ENCODE peak calls at places on chromosome 18, in four cellular contexts. P is suprapubic skin, E is PC-9, O is K562. Y is an unnamed sample.

GRCh38 chr18:29154758-29155725 is 978.1 kb upstream of the CDH2 start:
- DNase-seq in E (peak; percentile 61), P (no peak), O (no peak), Y (no peak)

GRCh38 chr18:55264108-55264507 is 304.8 kb upstream of the CCDC68 start:
- DNase-seq in O (no peak), P (no peak), E (no peak), Y (no peak)

GRCh38 chr18:72700961-72701710 is 157.0 kb upstream of the CBLN2 start:
- DNase-seq in P (no peak), O (peak; percentile 0), E (peak; percentile 45), Y (no peak)

GRCh38 chr18:45780568-45780967 is 44.9 kb upstream of the SIGLEC15 start:
- DNase-seq in E (no peak), P (no peak), O (no peak), Y (no peak)

GRCh38 chr18:53906681-53907080 is 317.8 kb downstream of the MBD2 start:
- DNase-seq in O (no peak), P (no peak), E (no peak), Y (no peak)

GRCh38 chr18:62784338-62784965 is 69.1 kb downstream of the PHLPP1 start:
- DNase-seq in O (no peak), E (no peak), P (no peak), Y (no peak)

GRCh38 chr18:23887493-23887892 is 127.1 kb upstream of the TTC39C start:
- DNase-seq in O (no peak), P (no peak), E (no peak), Y (no peak)

GRCh38 chr18:37564796-37565137 is 831 bp downstream of the CELF4 start:
- DNase-seq in E (no peak), P (peak; percentile 75), O (peak; percentile 41), Y (peak; percentile 84)

GRCh38 chr18:59846814-59847490 is 52.8 kb upstream of the PMAIP1 start:
- DNase-seq in O (no peak), P (no peak), E (peak; percentile 70), Y (no peak)

GRCh38 chr18:23837591-23837990 is 148.3 kb downstream of the LAMA3 start:
- DNase-seq in E (no peak), O (no peak), P (no peak), Y (no peak)

GRCh38 chr18:58712930-58713329 is 41.7 kb downstream of the MALT1 start:
- DNase-seq in P (no peak), E (no peak), O (no peak), Y (no peak)

GRCh38 chr18:58552057-58552461 is 76.8 kb downstream of the ALPK2 start:
- DNase-seq in P (no peak), E (peak; percentile 93), O (no peak), Y (no peak)

GRCh38 chr18:24817150-24818068 is 357.0 kb downstream of the HRH4 start:
- DNase-seq in P (no peak), E (no peak), O (no peak), Y (no peak)

GRCh38 chr18:26342646-26343045 is 116.4 kb downstream of the TAF4B start:
- DNase-seq in O (no peak), P (no peak), E (peak; percentile 71), Y (no peak)

GRCh38 chr18:59446012-59446411 is 86.9 kb upstream of the LMAN1 start:
- DNase-seq in P (no peak), E (no peak), O (no peak), Y (no peak)

GRCh38 chr18:35616664-35617423 is 35.3 kb downstream of the GALNT1 start:
- DNase-seq in E (peak; percentile 66), P (no peak), O (peak; percentile 42), Y (no peak)

GRCh38 chr18:54712315-54712714 is 116.0 kb upstream of the RAB27B start:
- DNase-seq in O (no peak), E (peak; percentile 73), P (no peak), Y (no peak)

GRCh38 chr18:55405655-55406373 is 182.2 kb downstream of the TCF4 start:
- DNase-seq in P (peak; percentile 81), E (peak; percentile 54), O (peak; percentile 69), Y (peak; percentile 40)

GRCh38 chr18:13626544-13626908 is 99.8 kb downstream of the FAM210A start:
- DNase-seq in E (no peak), P (peak; percentile 35), O (no peak), Y (no peak)

GRCh38 chr18:56538756-56539155 is 99.6 kb downstream of the TXNL1 start:
- DNase-seq in E (no peak), O (no peak), P (no peak), Y (no peak)

GRCh38 chr18:56545539-56545938 is 92.9 kb downstream of the TXNL1 start:
- DNase-seq in P (no peak), O (no peak), E (no peak), Y (no peak)

GRCh38 chr18:56542488-56542887 is 95.9 kb downstream of the TXNL1 start:
- DNase-seq in E (no peak), P (no peak), O (no peak), Y (no peak)

GRCh38 chr18:56541790-56542189 is 96.6 kb downstream of the TXNL1 start:
- DNase-seq in O (no peak), P (no peak), E (no peak), Y (no peak)

GRCh38 chr18:56541340-56541739 is 97.1 kb downstream of the TXNL1 start:
- DNase-seq in P (no peak), E (no peak), O (no peak), Y (no peak)
- H3K27me3 ChIP-seq in P (no peaks in the 10 kb centered on the region), E (no peaks in the 10 kb centered on the region), O (no peaks in the 10 kb centered on the region), Y (no peaks in the 10 kb centered on the region)

GRCh38 chr18:10950080-10950875 is 199.1 kb downstream of the PIEZO2 start:
- DNase-seq in P (no peak), E (no peak), O (no peak), Y (no peak)

GRCh38 chr18:10946058-10946457 is 203.3 kb downstream of the PIEZO2 start:
- DNase-seq in O (no peak), E (no peak), P (no peak), Y (no peak)

GRCh38 chr18:10950876-10951630 is 198.3 kb downstream of the PIEZO2 start:
- DNase-seq in O (no peak), E (no peak), P (no peak), Y (peak; percentile 38)

GRCh38 chr18:10949655-10950054 is 199.7 kb downstream of the PIEZO2 start:
- DNase-seq in O (no peak), E (no peak), P (no peak), Y (no peak)

DNA sequence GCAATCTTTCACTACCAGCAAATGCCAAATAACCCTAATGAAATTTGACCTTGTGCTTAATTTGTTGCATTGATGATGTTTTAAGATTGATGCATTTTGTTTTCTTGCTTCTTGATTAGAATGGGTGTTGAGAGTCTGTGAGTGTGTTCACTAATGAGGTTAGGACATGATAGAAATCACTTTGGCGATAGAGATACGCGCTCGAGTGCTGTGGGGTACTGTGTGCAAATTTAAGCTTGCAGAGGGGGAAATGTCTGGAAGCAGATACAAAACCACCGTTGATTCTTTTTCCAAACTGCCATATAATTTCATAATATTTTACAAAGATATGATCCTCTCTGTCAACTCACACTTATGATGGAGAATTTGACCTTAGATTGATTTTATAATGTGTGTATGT is 200.9 kb downstream of the PIEZO2 start:
- DNase-seq in O (no peak), P (no peak), E (no peak), Y (no peak)
- H3K9me3 ChIP-seq in O (no peaks in the 10 kb centered on the region), P (peaks cover 32% of the 10 kb centered on the region), E (peaks cover 13% of the 10 kb centered on the region), Y (no peaks in the 10 kb centered on the region)

GRCh38 chr18:76806301-76806700 is 16.1 kb upstream of the ZNF236 start:
- DNase-seq in O (no peak), E (no peak), P (no peak), Y (no peak)

GRCh38 chr18:76805221-76805620 is 17.1 kb upstream of the ZNF236 start:
- DNase-seq in P (no peak), O (no peak), E (no peak), Y (no peak)

GRCh38 chr18:76801567-76802505 is 20.5 kb upstream of the ZNF236 start:
- DNase-seq in E (no peak), P (no peak), O (peak; percentile 69), Y (peak; percentile 61)

GRCh38 chr18:76803814-76804213 is 18.5 kb upstream of the ZNF236 start:
- DNase-seq in O (peak; percentile 75), E (no peak), P (no peak), Y (peak; percentile 74)

GRCh38 chr18:76803413-76803812 is 18.9 kb upstream of the ZNF236 start:
- DNase-seq in O (no peak), P (no peak), E (no peak), Y (no peak)
- H3K4me3 ChIP-seq in O (no peak overlapping the region), P (no peak overlapping the region), E (peak overlapping the region; percentile 33), Y (no peak overlapping the region)

DNA sequence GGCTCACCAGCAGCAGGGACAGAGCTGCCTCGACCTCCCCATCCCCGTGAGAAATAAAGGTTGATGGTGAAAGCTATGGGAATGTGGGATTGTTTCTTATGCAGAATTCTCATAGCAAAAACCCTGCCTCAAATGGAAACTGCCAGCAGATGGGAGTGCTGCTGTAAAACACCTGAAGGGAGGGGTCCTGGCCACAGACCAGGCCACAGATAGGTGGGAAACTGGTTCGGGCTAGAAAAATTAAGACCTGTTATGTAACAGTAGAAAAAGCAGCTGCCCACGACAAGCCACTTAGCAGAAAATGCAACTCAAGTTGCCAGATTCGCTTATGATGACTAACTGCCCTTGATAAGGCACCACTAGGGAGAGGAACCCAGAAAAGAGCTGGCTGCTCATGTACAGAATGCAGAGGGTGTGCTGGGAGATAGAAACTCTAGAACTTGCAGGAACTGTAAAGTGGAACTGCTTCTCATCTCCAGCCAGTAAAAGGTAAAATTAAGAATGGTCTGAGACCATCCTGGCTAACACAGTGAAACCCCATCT is 114.5 kb upstream of the SALL3 start:
- DNase-seq in O (no peak), P (no peak), E (no peak), Y (no peak)
- H3K27me3 ChIP-seq in O (peaks cover 42% of the 10 kb centered on the region), P (peaks cover 22% of the 10 kb centered on the region), E (peaks cover 92% of the 10 kb centered on the region), Y (no peaks in the 10 kb centered on the region)

GRCh38 chr18:47331051-47331450 is 79.6 kb upstream of the SKOR2 start:
- DNase-seq in E (no peak), P (no peak), O (no peak), Y (no peak)

GRCh38 chr18:47331641-47332040 is 80.2 kb upstream of the SKOR2 start:
- DNase-seq in E (no peak), O (no peak), P (no peak), Y (no peak)

DNA sequence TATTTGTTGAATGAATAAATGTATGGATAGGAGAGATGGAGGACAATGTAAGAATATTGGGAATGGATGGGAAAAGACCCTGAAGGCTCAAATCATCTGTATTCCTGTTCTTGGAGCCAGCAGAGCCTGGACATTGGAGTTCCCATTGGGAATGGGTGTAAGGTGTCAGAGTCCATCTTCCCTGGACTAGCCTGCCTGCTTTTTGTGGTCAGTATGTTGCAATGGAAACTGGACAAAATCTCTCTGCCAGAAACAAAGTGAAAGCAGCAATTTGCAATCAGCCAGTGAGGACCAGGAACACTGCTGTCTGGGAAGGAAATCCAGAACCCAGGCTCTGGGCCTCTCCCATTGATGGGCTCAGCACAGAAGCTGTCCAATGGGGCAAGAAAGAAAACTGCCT is 83.5 kb upstream of the SKOR2 start:
- DNase-seq in O (no peak), P (no peak), E (no peak), Y (no peak)
- H3K9me3 ChIP-seq in O (no peaks in the 10 kb centered on the region), P (no peaks in the 10 kb centered on the region), E (no peaks in the 10 kb centered on the region), Y (no peaks in the 10 kb centered on the region)